ENCODE peak calls at places on chromosomes 7 and 10, in seven cellular contexts. V is stimulated activated CD8-positive, alpha-beta memory T cell treated with anti-CD3 and anti-CD28 coated beads, Interleukin-7, amount 100 ng/mL, for 4 hours; Y is adrenal gland; I is SK-N-SH; P is foreskin fibroblast; L is NCI-H226; O is HT1080. Z is an unnamed sample.

GRCh38 chr10:101629781-101630419 is 41.8 kb downstream of the DPCD start:
- DNase-seq in O (no peak), Y (no peak), V (no peak), L (no peak), P (no peak), I (no peak), Z (no peak)

GRCh38 chr10:23192741-23193434 is 776 bp downstream of the PTF1A start:
- DNase-seq in O (no peak), L (no peak), Y (no peak), I (peak; percentile 73), P (no peak), V (no peak), Z (no peak)

GRCh38 chr10:64515975-64516699 is 994.9 kb downstream of the REEP3 start:
- DNase-seq in P (no peak), L (no peak), O (no peak), I (no peak), Y (no peak), V (no peak), Z (no peak)

GRCh38 chr7:157153260-157153659 is 14.5 kb downstream of the UBE3C start:
- DNase-seq in Y (no peak), V (no peak), L (no peak), I (no peak), P (no peak), O (no peak), Z (no peak)

GRCh38 chr7:16916111-16916639 is 34.4 kb upstream of the AGR3 start:
- DNase-seq in V (no peak), Y (no peak), O (peak; percentile 70), L (peak; percentile 92), P (peak; percentile 67), I (no peak), Z (no peak)

GRCh38 chr7:54426406-54426805 is 115.8 kb upstream of the VSTM2A start:
- DNase-seq in O (no peak), Y (no peak), I (no peak), V (no peak), L (no peak), P (no peak), Z (no peak)

GRCh38 chr7:41956712-41957111 is 253.8 kb upstream of the INHBA start:
- DNase-seq in I (no peak), P (no peak), Y (no peak), V (no peak), L (no peak), O (no peak), Z (no peak)

GRCh38 chr7:38675500-38676106 is 44.4 kb upstream of the AMPH start:
- DNase-seq in L (no peak), V (no peak), O (no peak), I (no peak), P (no peak), Y (no peak), Z (no peak)

GRCh38 chr10:44858988-44859387 is 52.1 kb upstream of the TMEM72 start:
- DNase-seq in O (no peak), P (no peak), Y (no peak), L (no peak), V (no peak), I (no peak), Z (no peak)

GRCh38 chr10:95741807-95742528 is 14.0 kb upstream of the ENTPD1 start:
- DNase-seq in V (no peak), L (no peak), P (no peak), O (peak; percentile 6), I (no peak), Y (peak; percentile 44), Z (no peak)

GRCh38 chr7:1854521-1855395 is 184.7 kb downstream of the ELFN1 start:
- DNase-seq in V (no peak), O (no peak), I (no peak), L (no peak), P (no peak), Y (peak; percentile 3), Z (no peak)

GRCh38 chr7:65269150-65269856 is 104.4 kb upstream of the ZNF92 start:
- DNase-seq in P (no peak), L (no peak), V (no peak), O (no peak), Y (peak; percentile 32), I (peak; percentile 98), Z (peak; percentile 94)

GRCh38 chr7:12741951-12742575 is 54.6 kb downstream of the ARL4A start:
- DNase-seq in V (no peak), O (peak; percentile 37), L (peak; percentile 82), P (no peak), Y (no peak), I (no peak), Z (no peak)

GRCh38 chr7:90726623-90727022 is 130.5 kb downstream of the CDK14 start:
- DNase-seq in P (no peak), I (no peak), Y (no peak), V (no peak), O (no peak), L (no peak), Z (no peak)

GRCh38 chr7:47817922-47818321 is 130.3 kb downstream of the PKD1L1 start:
- DNase-seq in L (peak; percentile 44), V (no peak), Y (no peak), P (no peak), O (no peak), I (no peak), Z (no peak)

GRCh38 chr10:78224602-78225001 is 190.9 kb downstream of the RPS24 start:
- DNase-seq in V (no peak), I (no peak), P (peak; percentile 14), O (peak; percentile 66), Y (no peak), L (no peak), Z (no peak)

GRCh38 chr10:100357073-100357858 is 10.2 kb downstream of the SCD start:
- DNase-seq in L (no peak), O (no peak), Y (no peak), P (no peak), V (no peak), I (no peak), Z (no peak)

GRCh38 chr7:131071786-131072504 is 255.7 kb upstream of the MKLN1 start:
- DNase-seq in I (peak; percentile 37), P (no peak), V (no peak), Y (peak; percentile 69), L (peak; percentile 85), O (peak; percentile 62), Z (no peak)

GRCh38 chr10:115082521-115082920 is 10.6 kb upstream of the ATRNL1 start:
- DNase-seq in I (no peak), V (no peak), L (peak; percentile 67), P (peak; percentile 65), O (peak; percentile 53), Y (no peak), Z (no peak)

GRCh38 chr10:80413152-80413996 is 5.0 kb downstream of the PRXL2A start:
- DNase-seq in O (peak; percentile 41), P (peak; percentile 28), L (no peak), V (no peak), I (peak; percentile 55), Y (no peak), Z (no peak)

GRCh38 chr7:155494551-155494950 is 36.6 kb downstream of the EN2 start:
- DNase-seq in Y (no peak), L (no peak), I (no peak), V (no peak), P (no peak), O (no peak), Z (no peak)

GRCh38 chr7:79272066-79272669 is 181.3 kb downstream of the MAGI2 start:
- DNase-seq in L (peak; percentile 36), P (peak; percentile 30), O (no peak), Y (no peak), I (peak; percentile 41), V (no peak), Z (no peak)

GRCh38 chr10:103542764-103543616 is 49.5 kb downstream of the NEURL1 start:
- DNase-seq in V (peak; percentile 18), P (peak; percentile 23), L (no peak), O (peak; percentile 51), I (peak; percentile 82), Y (peak; percentile 57), Z (no peak)

GRCh38 chr7:82534687-82535086 is 91.1 kb upstream of the CACNA2D1 start:
- DNase-seq in Y (peak; percentile 51), I (no peak), L (peak; percentile 88), V (no peak), P (peak; percentile 59), O (peak; percentile 16), Z (no peak)

GRCh38 chr10:15775513-15775912 is 55.8 kb upstream of the ITGA8 start:
- DNase-seq in I (no peak), P (peak; percentile 77), Y (no peak), O (peak; percentile 61), V (no peak), L (peak; percentile 52), Z (no peak)

GRCh38 chr10:88038268-88038667 is 174.8 kb downstream of the PTEN start:
- DNase-seq in P (peak; percentile 61), O (no peak), Y (no peak), V (no peak), L (no peak), I (no peak), Z (no peak)

GRCh38 chr7:138755331-138755747 is 42.5 kb upstream of the TMEM213 start:
- DNase-seq in I (peak; percentile 49), V (no peak), O (no peak), Y (no peak), P (no peak), L (peak; percentile 46), Z (no peak)

GRCh38 chr10:127148933-127149220 is 47.5 kb downstream of the INSYN2A start:
- DNase-seq in L (peak; percentile 46), P (peak; percentile 85), I (no peak), O (peak; percentile 88), V (no peak), Y (no peak), Z (no peak)

GRCh38 chr10:110664483-110665420 is 20.6 kb downstream of the RBM20 start:
- DNase-seq in L (peak; percentile 91), V (no peak), Y (no peak), O (peak; percentile 91), P (peak; percentile 76), I (no peak), Z (no peak)

GRCh38 chr7:133484135-133484534 is 231.3 kb downstream of the EXOC4 start:
- DNase-seq in O (peak; percentile 78), I (no peak), V (peak; percentile 44), Y (no peak), P (no peak), L (peak; percentile 55), Z (no peak)

GRCh38 chr7:39595102-39595620 is 28.2 kb upstream of the RALA start:
- DNase-seq in P (no peak), L (no peak), I (no peak), O (peak; percentile 15), V (no peak), Y (peak; percentile 42), Z (no peak)